ENCODE peak calls at places on chromosomes 7 and 10, in seven cellular contexts. T is chondrocyte; C is ELR; I is stimulated activated CD4-positive, alpha-beta T cell treated with anti-CD3 and anti-CD28 coated beads, Interleukin-12 subunit alpha, Interleukin-12 subunit beta, amount 100 ng/mL, for 48 hours; B is upper lobe of right lung; E is endothelial cell; W is SK-N-DZ. Z is an unnamed sample.
A peak's percentile ranks its signal among the peaks of the same experiment; 100 is the strongest.

GRCh38 chr7:155218276-155219153 is 79.2 kb upstream of the INSIG1 start:
- DNase-seq in T (no peak), C (no peak), I (no peak), B (no peak), E (no peak), W (no peak), Z (no peak)

GRCh38 chr7:66125052-66125694 is 10.5 kb downstream of the CRCP start:
- DNase-seq in T (no peak), C (no peak), I (no peak), B (no peak), E (no peak), W (peak; percentile 71), Z (no peak)

GRCh38 chr7:55549457-55549856 is 22.8 kb downstream of the VOPP1 start:
- DNase-seq in T (no peak), C (no peak), I (no peak), B (no peak), E (no peak), W (no peak), Z (no peak)

GRCh38 chr10:26215923-26216576 is 524 bp upstream of the GAD2 start:
- DNase-seq in T (no peak), C (no peak), I (peak; percentile 40), B (peak; percentile 69), E (peak; percentile 79), W (no peak), Z (no peak)

GRCh38 chr10:131084791-131085585 is 226.5 kb downstream of the TCERG1L start:
- DNase-seq in T (no peak), C (no peak), I (no peak), B (no peak), E (no peak), W (no peak), Z (no peak)

GRCh38 chr7:30984359-30985107 is 20.8 kb downstream of the GHRHR start:
- DNase-seq in T (no peak), C (peak; percentile 61), I (no peak), B (no peak), E (no peak), W (no peak), Z (no peak)

GRCh38 chr7:47474937-47475879 is 106.7 kb downstream of the TNS3 start:
- DNase-seq in T (no peak), C (peak; percentile 98), I (no peak), B (peak; percentile 95), E (no peak), W (no peak), Z (no peak)

GRCh38 chr10:70432101-70432500 is 9.4 kb downstream of the NODAL start:
- DNase-seq in T (no peak), C (no peak), I (no peak), B (no peak), E (no peak), W (no peak), Z (no peak)

GRCh38 chr7:125926621-125927020 is 997.0 kb upstream of the POT1 start:
- DNase-seq in T (no peak), C (peak; percentile 12), I (no peak), B (no peak), E (no peak), W (no peak), Z (no peak)

GRCh38 chr7:76063525-76063924 is 15.6 kb downstream of the MDH2 start:
- DNase-seq in T (no peak), C (no peak), I (no peak), B (no peak), E (no peak), W (no peak), Z (no peak)

GRCh38 chr7:104397442-104397841 is 69.0 kb downstream of the LHFPL3 start:
- DNase-seq in T (no peak), C (no peak), I (no peak), B (no peak), E (no peak), W (no peak), Z (no peak)

GRCh38 chr7:32216759-32217158 is 146.6 kb upstream of the PDE1C start:
- DNase-seq in T (no peak), C (no peak), I (no peak), B (no peak), E (no peak), W (no peak), Z (no peak)

GRCh38 chr10:129521161-129522025 is 54.4 kb downstream of the MGMT start:
- DNase-seq in T (no peak), C (no peak), I (no peak), B (no peak), E (no peak), W (no peak), Z (no peak)

GRCh38 chr7:12303507-12303906 is 92.4 kb downstream of the TMEM106B start:
- DNase-seq in T (no peak), C (peak; percentile 16), I (no peak), B (no peak), E (no peak), W (peak; percentile 37), Z (no peak)

GRCh38 chr10:122140477-122140902 is 130.6 kb upstream of the BTBD16 start:
- DNase-seq in T (no peak), C (peak; percentile 80), I (no peak), B (no peak), E (no peak), W (peak; percentile 44), Z (no peak)

GRCh38 chr10:132069122-132069848 is 3.5 kb downstream of the JAKMIP3 start:
- DNase-seq in T (no peak), C (no peak), I (no peak), B (peak; percentile 33), E (no peak), W (no peak), Z (no peak)

GRCh38 chr10:77919713-77920108 is 6.8 kb downstream of the DLG5 start:
- DNase-seq in T (no peak), C (peak; percentile 86), I (no peak), B (no peak), E (no peak), W (no peak), Z (no peak)

GRCh38 chr7:132666076-132666775 is 90.0 kb upstream of the PLXNA4 start:
- DNase-seq in T (no peak), C (peak; percentile 50), I (no peak), B (no peak), E (no peak), W (no peak), Z (peak; percentile 22)

GRCh38 chr10:75295901-75296441 is 60.2 kb upstream of the COMTD1 start:
- DNase-seq in T (no peak), C (no peak), I (no peak), B (no peak), E (no peak), W (peak; percentile 56), Z (no peak)

GRCh38 chr7:112908106-112908505 is 117.9 kb upstream of the TMEM168 start:
- DNase-seq in T (no peak), C (no peak), I (no peak), B (no peak), E (no peak), W (no peak), Z (no peak)

GRCh38 chr10:22518167-22518724 is 172.9 kb downstream of the SPAG6 start:
- DNase-seq in T (no peak), C (no peak), I (no peak), B (no peak), E (no peak), W (no peak), Z (no peak)

GRCh38 chr7:121019018-121019417 is 30.5 kb downstream of the CPED1 start:
- DNase-seq in T (no peak), C (peak; percentile 68), I (no peak), B (no peak), E (no peak), W (no peak), Z (no peak)

GRCh38 chr7:115911466-115911865 is 119.1 kb downstream of the TFEC start:
- DNase-seq in T (no peak), C (peak; percentile 30), I (no peak), B (no peak), E (no peak), W (no peak), Z (no peak)

GRCh38 chr10:86389441-86390193 is 23.0 kb upstream of the GRID1 start:
- DNase-seq in T (no peak), C (no peak), I (no peak), B (peak; percentile 75), E (peak; percentile 67), W (no peak), Z (no peak)

Z was measured in activated CD4-positive, alpha-beta memory T cell treated with anti-CD3 and anti-CD28 coated beads, Interleukin-2, amount 10 ng/mL, durations not matched to agents 7 days and 5 days.